ENCODE peak calls at places on chromosomes 6 and 20, in seven cellular contexts. H, M, Y, F, D, G and Z are unnamed samples.

GRCh38 chr20:38585404-38586180 is 4.6 kb downstream of the ADIG start:
- DNase-seq in H (no peak), M (no peak), Y (no peak), F (no peak), D (no peak), G (no peak), Z (no peak)

GRCh38 chr6:157169656-157170055 is 153.7 kb downstream of the TMEM242 start:
- DNase-seq in H (no peak), M (no peak), Y (no peak), F (no peak), D (no peak), G (no peak), Z (no peak)

GRCh38 chr6:110039996-110040383 is 61.9 kb downstream of the GPR6 start:
- DNase-seq in H (peak; percentile 20), M (peak; percentile 72), Y (peak; percentile 22), F (peak; percentile 22), D (no peak), G (peak; percentile 59), Z (no peak)

GRCh38 chr20:63433756-63434531 is 38.5 kb downstream of the KCNQ2 start:
- DNase-seq in H (no peak), M (peak; percentile 31), Y (no peak), F (no peak), D (no peak), G (no peak), Z (no peak)

GRCh38 chr6:150638765-150639164 is 39.1 kb downstream of the PLEKHG1 start:
- DNase-seq in H (no peak), M (no peak), Y (no peak), F (no peak), D (no peak), G (peak; percentile 33), Z (no peak)

GRCh38 chr6:3888153-3888957 is 39.2 kb downstream of the FAM50B start:
- DNase-seq in H (no peak), M (no peak), Y (no peak), F (no peak), D (no peak), G (peak; percentile 91), Z (no peak)

GRCh38 chr6:4693158-4693557 is 83.0 kb upstream of the CDYL start:
- DNase-seq in H (no peak), M (no peak), Y (peak; percentile 14), F (no peak), D (no peak), G (peak; percentile 49), Z (no peak)

GRCh38 chr6:32609731-32610640 is 20.3 kb upstream of the HLA-DRB1 start:
- DNase-seq in H (no peak), M (peak; percentile 96), Y (peak; percentile 95), F (peak; percentile 86), D (no peak), G (peak; percentile 98), Z (no peak)

GRCh38 chr6:156906451-156906850 is 129.3 kb downstream of the ARID1B start:
- DNase-seq in H (no peak), M (no peak), Y (no peak), F (no peak), D (no peak), G (no peak), Z (no peak)

GRCh38 chr20:20367681-20368413 is at the start of gene INSM1:
- DNase-seq in H (no peak), M (no peak), Y (no peak), F (no peak), D (no peak), G (no peak), Z (no peak)

GRCh38 chr20:15236812-15237211 is 899.4 kb upstream of the FLRT3 start:
- DNase-seq in H (no peak), M (no peak), Y (peak; percentile 38), F (peak; percentile 23), D (no peak), G (peak; percentile 87), Z (no peak)

GRCh38 chr6:34412054-34412453 is 13.8 kb downstream of the RPS10 start:
- DNase-seq in H (no peak), M (no peak), Y (no peak), F (peak; percentile 15), D (peak; percentile 34), G (no peak), Z (no peak)